ENCODE peak calls at places on chromosomes 11 and 22, in nine cellular contexts. One of them, this sample, is unnamed.
A peak's percentile ranks its signal among the peaks of the same experiment; 100 is the strongest.

GRCh38 chr11:120912504-120912903 is 111.4 kb upstream of the TBCEL start:
- DNase-seq in left cardiac atrium: no peak
- DNase-seq in mesothelial cell of epicardium: no peak
- DNase-seq in DMS 273 treated with DMSO at 0.1 percent for 48 hours: no peak
- DNase-seq in AG10803: peak; percentile 53
- DNase-seq in KG1: no peak
- DNase-seq in hypothalamus: no peak
- DNase-seq in lower lobe of right lung: no peak
- DNase-seq in astrocyte of the spinal cord: peak; percentile 27
- DNase-seq in this sample: no peak

GRCh38 chr11:77082838-77083552 is 16.2 kb downstream of the CAPN5 start:
- DNase-seq in left cardiac atrium: peak; percentile 79
- DNase-seq in mesothelial cell of epicardium: peak; percentile 11
- DNase-seq in DMS 273 treated with DMSO at 0.1 percent for 48 hours: no peak
- DNase-seq in AG10803: peak; percentile 62
- DNase-seq in KG1: no peak
- DNase-seq in hypothalamus: no peak
- DNase-seq in lower lobe of right lung: peak; percentile 56
- DNase-seq in astrocyte of the spinal cord: no peak
- DNase-seq in this sample: peak; percentile 58

GRCh38 chr11:35216962-35217667 is 78.1 kb downstream of the CD44 start:
- DNase-seq in left cardiac atrium: no peak
- DNase-seq in mesothelial cell of epicardium: no peak
- DNase-seq in DMS 273 treated with DMSO at 0.1 percent for 48 hours: no peak
- DNase-seq in AG10803: no peak
- DNase-seq in KG1: no peak
- DNase-seq in hypothalamus: no peak
- DNase-seq in lower lobe of right lung: no peak
- DNase-seq in astrocyte of the spinal cord: no peak
- DNase-seq in this sample: no peak

GRCh38 chr11:120329556-120329955 is 4.5 kb downstream of the TLCD5 start:
- DNase-seq in left cardiac atrium: no peak
- DNase-seq in mesothelial cell of epicardium: no peak
- DNase-seq in DMS 273 treated with DMSO at 0.1 percent for 48 hours: no peak
- DNase-seq in AG10803: no peak
- DNase-seq in KG1: no peak
- DNase-seq in hypothalamus: no peak
- DNase-seq in lower lobe of right lung: no peak
- DNase-seq in astrocyte of the spinal cord: no peak
- DNase-seq in this sample: no peak

GRCh38 chr11:19924321-19925115 is 211.9 kb downstream of the NAV2 start:
- DNase-seq in left cardiac atrium: no peak
- DNase-seq in mesothelial cell of epicardium: no peak
- DNase-seq in DMS 273 treated with DMSO at 0.1 percent for 48 hours: no peak
- DNase-seq in AG10803: no peak
- DNase-seq in KG1: no peak
- DNase-seq in hypothalamus: no peak
- DNase-seq in lower lobe of right lung: no peak
- DNase-seq in astrocyte of the spinal cord: no peak
- DNase-seq in this sample: no peak

GRCh38 chr11:58905716-58906547 is 33.4 kb upstream of the GLYATL1 start:
- DNase-seq in left cardiac atrium: peak; percentile 51
- DNase-seq in mesothelial cell of epicardium: no peak
- DNase-seq in DMS 273 treated with DMSO at 0.1 percent for 48 hours: peak; percentile 51
- DNase-seq in AG10803: peak; percentile 90
- DNase-seq in KG1: no peak
- DNase-seq in hypothalamus: peak; percentile 45
- DNase-seq in lower lobe of right lung: no peak
- DNase-seq in astrocyte of the spinal cord: peak; percentile 92
- DNase-seq in this sample: peak; percentile 63

GRCh38 chr11:123033895-123034294 is 28.0 kb downstream of the HSPA8 start:
- DNase-seq in left cardiac atrium: no peak
- DNase-seq in mesothelial cell of epicardium: no peak
- DNase-seq in DMS 273 treated with DMSO at 0.1 percent for 48 hours: no peak
- DNase-seq in AG10803: no peak
- DNase-seq in KG1: no peak
- DNase-seq in hypothalamus: no peak
- DNase-seq in lower lobe of right lung: no peak
- DNase-seq in astrocyte of the spinal cord: no peak
- DNase-seq in this sample: no peak

GRCh38 chr11:54927704-54928103 is 221.1 kb downstream of the OR4A5 start:
- DNase-seq in left cardiac atrium: no peak
- DNase-seq in mesothelial cell of epicardium: no peak
- DNase-seq in DMS 273 treated with DMSO at 0.1 percent for 48 hours: no peak
- DNase-seq in AG10803: no peak
- DNase-seq in KG1: no peak
- DNase-seq in hypothalamus: no peak
- DNase-seq in lower lobe of right lung: no peak
- DNase-seq in astrocyte of the spinal cord: no peak
- DNase-seq in this sample: no peak

GRCh38 chr22:39134366-39135091 is 18.0 kb downstream of the CBX7 start:
- DNase-seq in left cardiac atrium: no peak
- DNase-seq in mesothelial cell of epicardium: no peak
- DNase-seq in DMS 273 treated with DMSO at 0.1 percent for 48 hours: no peak
- DNase-seq in AG10803: no peak
- DNase-seq in KG1: no peak
- DNase-seq in hypothalamus: no peak
- DNase-seq in lower lobe of right lung: no peak
- DNase-seq in astrocyte of the spinal cord: no peak
- DNase-seq in this sample: no peak

GRCh38 chr22:40769761-40770160 is 49.4 kb downstream of the SLC25A17 start:
- DNase-seq in left cardiac atrium: no peak
- DNase-seq in mesothelial cell of epicardium: no peak
- DNase-seq in DMS 273 treated with DMSO at 0.1 percent for 48 hours: no peak
- DNase-seq in AG10803: no peak
- DNase-seq in KG1: no peak
- DNase-seq in hypothalamus: no peak
- DNase-seq in lower lobe of right lung: no peak
- DNase-seq in astrocyte of the spinal cord: no peak
- DNase-seq in this sample: no peak

GRCh38 chr11:73401924-73402833 is 26.0 kb downstream of the RELT start:
- DNase-seq in left cardiac atrium: no peak
- DNase-seq in mesothelial cell of epicardium: no peak
- DNase-seq in DMS 273 treated with DMSO at 0.1 percent for 48 hours: no peak
- DNase-seq in AG10803: no peak
- DNase-seq in KG1: no peak
- DNase-seq in hypothalamus: no peak
- DNase-seq in lower lobe of right lung: no peak
- DNase-seq in astrocyte of the spinal cord: peak; percentile 18
- DNase-seq in this sample: no peak

GRCh38 chr11:65432686-65433582 is 10.3 kb downstream of the NEAT1 start:
- DNase-seq in left cardiac atrium: no peak
- DNase-seq in mesothelial cell of epicardium: no peak
- DNase-seq in DMS 273 treated with DMSO at 0.1 percent for 48 hours: no peak
- DNase-seq in AG10803: peak; percentile 66
- DNase-seq in KG1: peak; percentile 41
- DNase-seq in hypothalamus: no peak
- DNase-seq in lower lobe of right lung: no peak
- DNase-seq in astrocyte of the spinal cord: peak; percentile 54
- DNase-seq in this sample: no peak

GRCh38 chr11:130897262-130898182 is 18.8 kb downstream of the SNX19 start:
- DNase-seq in left cardiac atrium: peak; percentile 82
- DNase-seq in mesothelial cell of epicardium: no peak
- DNase-seq in DMS 273 treated with DMSO at 0.1 percent for 48 hours: no peak
- DNase-seq in AG10803: peak; percentile 98
- DNase-seq in KG1: no peak
- DNase-seq in hypothalamus: no peak
- DNase-seq in lower lobe of right lung: peak; percentile 65
- DNase-seq in astrocyte of the spinal cord: peak; percentile 83
- DNase-seq in this sample: peak; percentile 69

GRCh38 chr11:121757480-121758125 is 304.8 kb upstream of the SORL1-AS1 start:
- DNase-seq in left cardiac atrium: no peak
- DNase-seq in mesothelial cell of epicardium: no peak
- DNase-seq in DMS 273 treated with DMSO at 0.1 percent for 48 hours: no peak
- DNase-seq in AG10803: peak; percentile 8
- DNase-seq in KG1: no peak
- DNase-seq in hypothalamus: no peak
- DNase-seq in lower lobe of right lung: no peak
- DNase-seq in astrocyte of the spinal cord: peak; percentile 23
- DNase-seq in this sample: no peak

GRCh38 chr11:27028653-27029052 is 12.0 kb upstream of the BBOX1 start:
- DNase-seq in left cardiac atrium: no peak
- DNase-seq in mesothelial cell of epicardium: no peak
- DNase-seq in DMS 273 treated with DMSO at 0.1 percent for 48 hours: no peak
- DNase-seq in AG10803: peak; percentile 23
- DNase-seq in KG1: no peak
- DNase-seq in hypothalamus: no peak
- DNase-seq in lower lobe of right lung: no peak
- DNase-seq in astrocyte of the spinal cord: peak; percentile 28
- DNase-seq in this sample: no peak

GRCh38 chr11:122748968-122749687 is 89.2 kb upstream of the CRTAM start:
- DNase-seq in left cardiac atrium: no peak
- DNase-seq in mesothelial cell of epicardium: no peak
- DNase-seq in DMS 273 treated with DMSO at 0.1 percent for 48 hours: no peak
- DNase-seq in AG10803: peak; percentile 95
- DNase-seq in KG1: peak; percentile 76
- DNase-seq in hypothalamus: no peak
- DNase-seq in lower lobe of right lung: no peak
- DNase-seq in astrocyte of the spinal cord: peak; percentile 91
- DNase-seq in this sample: no peak

GRCh38 chr11:94740083-94740974 is 27.8 kb upstream of the AMOTL1 start:
- DNase-seq in left cardiac atrium: peak; percentile 74
- DNase-seq in mesothelial cell of epicardium: peak; percentile 57
- DNase-seq in DMS 273 treated with DMSO at 0.1 percent for 48 hours: peak; percentile 2
- DNase-seq in AG10803: no peak
- DNase-seq in KG1: no peak
- DNase-seq in hypothalamus: peak; percentile 51
- DNase-seq in lower lobe of right lung: peak; percentile 52
- DNase-seq in astrocyte of the spinal cord: no peak
- DNase-seq in this sample: peak; percentile 59

GRCh38 chr11:16946477-16947282 is 67.5 kb downstream of the PLEKHA7 start:
- DNase-seq in left cardiac atrium: no peak
- DNase-seq in mesothelial cell of epicardium: no peak
- DNase-seq in DMS 273 treated with DMSO at 0.1 percent for 48 hours: no peak
- DNase-seq in AG10803: no peak
- DNase-seq in KG1: no peak
- DNase-seq in hypothalamus: no peak
- DNase-seq in lower lobe of right lung: no peak
- DNase-seq in astrocyte of the spinal cord: no peak
- DNase-seq in this sample: no peak

GRCh38 chr11:76291576-76292526 is 85.5 kb upstream of the WNT11 start:
- DNase-seq in left cardiac atrium: no peak
- DNase-seq in mesothelial cell of epicardium: no peak
- DNase-seq in DMS 273 treated with DMSO at 0.1 percent for 48 hours: no peak
- DNase-seq in AG10803: no peak
- DNase-seq in KG1: no peak
- DNase-seq in hypothalamus: no peak
- DNase-seq in lower lobe of right lung: no peak
- DNase-seq in astrocyte of the spinal cord: no peak
- DNase-seq in this sample: no peak

GRCh38 chr11:5364214-5364613 is 12.9 kb downstream of the OR51B6 start:
- DNase-seq in left cardiac atrium: no peak
- DNase-seq in mesothelial cell of epicardium: no peak
- DNase-seq in DMS 273 treated with DMSO at 0.1 percent for 48 hours: no peak
- DNase-seq in AG10803: peak; percentile 94
- DNase-seq in KG1: no peak
- DNase-seq in hypothalamus: no peak
- DNase-seq in lower lobe of right lung: no peak
- DNase-seq in astrocyte of the spinal cord: peak; percentile 69
- DNase-seq in this sample: no peak

GRCh38 chr11:111123463-111124398 is 121.8 kb upstream of the POU2AF2 start:
- DNase-seq in left cardiac atrium: no peak
- DNase-seq in mesothelial cell of epicardium: no peak
- DNase-seq in DMS 273 treated with DMSO at 0.1 percent for 48 hours: no peak
- DNase-seq in AG10803: no peak
- DNase-seq in KG1: no peak
- DNase-seq in hypothalamus: no peak
- DNase-seq in lower lobe of right lung: no peak
- DNase-seq in astrocyte of the spinal cord: no peak
- DNase-seq in this sample: no peak

GRCh38 chr11:35275808-35276170 is 136.8 kb downstream of the CD44 start:
- DNase-seq in left cardiac atrium: no peak
- DNase-seq in mesothelial cell of epicardium: no peak
- DNase-seq in DMS 273 treated with DMSO at 0.1 percent for 48 hours: no peak
- DNase-seq in AG10803: peak; percentile 56
- DNase-seq in KG1: no peak
- DNase-seq in hypothalamus: no peak
- DNase-seq in lower lobe of right lung: no peak
- DNase-seq in astrocyte of the spinal cord: no peak
- DNase-seq in this sample: no peak

GRCh38 chr11:100922116-100922515 is 207.5 kb downstream of the PGR start:
- DNase-seq in left cardiac atrium: no peak
- DNase-seq in mesothelial cell of epicardium: no peak
- DNase-seq in DMS 273 treated with DMSO at 0.1 percent for 48 hours: no peak
- DNase-seq in AG10803: no peak
- DNase-seq in KG1: no peak
- DNase-seq in hypothalamus: no peak
- DNase-seq in lower lobe of right lung: no peak
- DNase-seq in astrocyte of the spinal cord: no peak
- DNase-seq in this sample: no peak

GRCh38 chr11:7968686-7969085 is 3.4 kb upstream of the NLRP10 start:
- DNase-seq in left cardiac atrium: no peak
- DNase-seq in mesothelial cell of epicardium: no peak
- DNase-seq in DMS 273 treated with DMSO at 0.1 percent for 48 hours: no peak
- DNase-seq in AG10803: peak; percentile 57
- DNase-seq in KG1: no peak
- DNase-seq in hypothalamus: no peak
- DNase-seq in lower lobe of right lung: no peak
- DNase-seq in astrocyte of the spinal cord: no peak
- DNase-seq in this sample: no peak

GRCh38 chr11:134038897-134039470 is 29.9 kb upstream of the JAM3 start:
- DNase-seq in left cardiac atrium: peak; percentile 27
- DNase-seq in mesothelial cell of epicardium: no peak
- DNase-seq in DMS 273 treated with DMSO at 0.1 percent for 48 hours: no peak
- DNase-seq in AG10803: no peak
- DNase-seq in KG1: no peak
- DNase-seq in hypothalamus: no peak
- DNase-seq in lower lobe of right lung: no peak
- DNase-seq in astrocyte of the spinal cord: no peak
- DNase-seq in this sample: no peak

GRCh38 chr11:72754149-72754543 is 1.9 kb upstream of the ARAP1 start:
- DNase-seq in left cardiac atrium: no peak
- DNase-seq in mesothelial cell of epicardium: no peak
- DNase-seq in DMS 273 treated with DMSO at 0.1 percent for 48 hours: no peak
- DNase-seq in AG10803: no peak
- DNase-seq in KG1: no peak
- DNase-seq in hypothalamus: no peak
- DNase-seq in lower lobe of right lung: no peak
- DNase-seq in astrocyte of the spinal cord: no peak
- DNase-seq in this sample: no peak

GRCh38 chr22:46350646-46351045 is 15.1 kb downstream of the TRMU start:
- DNase-seq in left cardiac atrium: no peak
- DNase-seq in mesothelial cell of epicardium: no peak
- DNase-seq in DMS 273 treated with DMSO at 0.1 percent for 48 hours: no peak
- DNase-seq in AG10803: no peak
- DNase-seq in KG1: no peak
- DNase-seq in hypothalamus: no peak
- DNase-seq in lower lobe of right lung: peak; percentile 36
- DNase-seq in astrocyte of the spinal cord: no peak
- DNase-seq in this sample: no peak